ENCODE peak calls at places on chromosomes 13 and 19, in six cellular contexts. U, O, Z, Q, F and E are unnamed samples.

GRCh38 chr19:19384486-19384885 is 21.0 kb upstream of the GATAD2A start:
- DNase-seq in U (no peak), O (no peak), Z (no peak), Q (no peak), F (no peak), E (no peak)

GRCh38 chr13:44385401-44385800 is 11.8 kb downstream of the SERP2 start:
- DNase-seq in U (no peak), O (no peak), Z (no peak), Q (no peak), F (no peak), E (no peak)

GRCh38 chr19:13953021-13953531 is 767 bp downstream of the DCAF15 start:
- DNase-seq in U (peak; percentile 55), O (no peak), Z (no peak), Q (peak; percentile 35), F (no peak), E (peak; percentile 58)

GRCh38 chr13:110206170-110206569 is 100.8 kb downstream of the COL4A1 start:
- DNase-seq in U (no peak), O (no peak), Z (no peak), Q (no peak), F (no peak), E (no peak)

GRCh38 chr13:48000559-48001126 is 430 bp downstream of the SUCLA2 start:
- DNase-seq in U (no peak), O (no peak), Z (no peak), Q (peak; percentile 5), F (no peak), E (no peak)

GRCh38 chr13:102317593-102317992 is 84.3 kb downstream of the FGF14 start:
- DNase-seq in U (peak; percentile 88), O (no peak), Z (peak; percentile 92), Q (no peak), F (peak; percentile 87), E (peak; percentile 9)

GRCh38 chr19:6034512-6034911 is 56.6 kb upstream of the RANBP3 start:
- DNase-seq in U (peak; percentile 4), O (no peak), Z (no peak), Q (no peak), F (no peak), E (no peak)

GRCh38 chr19:1295169-1296012 is 9.7 kb downstream of the EFNA2 start:
- DNase-seq in U (no peak), O (no peak), Z (no peak), Q (no peak), F (no peak), E (no peak)

GRCh38 chr19:29004796-29005195 is 208.2 kb downstream of the UQCRFS1 start:
- DNase-seq in U (no peak), O (no peak), Z (no peak), Q (no peak), F (no peak), E (no peak)

GRCh38 chr13:41465215-41465907 is 8.0 kb downstream of the RGCC start:
- DNase-seq in U (peak; percentile 63), O (no peak), Z (no peak), Q (no peak), F (peak; percentile 58), E (peak; percentile 57)

GRCh38 chr13:51009597-51009996 is 100.0 kb downstream of the RNASEH2B start:
- DNase-seq in U (no peak), O (no peak), Z (no peak), Q (no peak), F (no peak), E (no peak)

GRCh38 chr19:4052114-4052992 is 14.3 kb downstream of the ZBTB7A start:
- DNase-seq in U (peak; percentile 67), O (no peak), Z (peak; percentile 52), Q (no peak), F (peak; percentile 66), E (no peak)

GRCh38 chr19:18385359-18385674 is 641 bp upstream of the GDF15 start:
- DNase-seq in U (no peak), O (no peak), Z (no peak), Q (no peak), F (no peak), E (no peak)

GRCh38 chr13:41065098-41065497 is 3.8 kb downstream of the WBP4 start:
- DNase-seq in U (no peak), O (no peak), Z (no peak), Q (no peak), F (no peak), E (no peak)

GRCh38 chr13:20716951-20717350 is 13.5 kb downstream of the IL17D start:
- DNase-seq in U (no peak), O (no peak), Z (no peak), Q (no peak), F (peak; percentile 53), E (no peak)

GRCh38 chr19:46081928-46082727 is 41.3 kb upstream of the IGFL4 start:
- DNase-seq in U (no peak), O (no peak), Z (peak; percentile 30), Q (peak; percentile 70), F (no peak), E (peak; percentile 25)

GRCh38 chr19:17562097-17562496 is 6.6 kb downstream of the COLGALT1 start:
- DNase-seq in U (no peak), O (no peak), Z (no peak), Q (no peak), F (no peak), E (no peak)

GRCh38 chr13:93534181-93534700 is 307.6 kb downstream of the GPC6 start:
- DNase-seq in U (no peak), O (no peak), Z (no peak), Q (no peak), F (no peak), E (no peak)

GRCh38 chr19:39032164-39032918 is at the start of gene FBXO27:
- DNase-seq in U (peak; percentile 57), O (no peak), Z (peak; percentile 20), Q (no peak), F (peak; percentile 22), E (no peak)

GRCh38 chr13:112767506-112768471 is 78.0 kb downstream of the ATP11A start:
- DNase-seq in U (peak; percentile 74), O (no peak), Z (no peak), Q (no peak), F (peak; percentile 54), E (no peak)

GRCh38 chr19:2469102-2469914 is 6.6 kb upstream of the GADD45B start:
- DNase-seq in U (no peak), O (no peak), Z (no peak), Q (no peak), F (peak; percentile 60), E (peak; percentile 86)

GRCh38 chr19:50490411-50490811 is 13.8 kb upstream of the GARIN5A start:
- DNase-seq in U (peak; percentile 21), O (no peak), Z (no peak), Q (no peak), F (no peak), E (no peak)

GRCh38 chr19:54155694-54156093 is 3.8 kb downstream of the LENG1 start:
- DNase-seq in U (no peak), O (no peak), Z (no peak), Q (no peak), F (no peak), E (no peak)

GRCh38 chr19:18479964-18480723 is 41.7 kb downstream of the ELL start:
- DNase-seq in U (peak; percentile 82), O (no peak), Z (peak; percentile 78), Q (no peak), F (peak; percentile 90), E (peak; percentile 54)

GRCh38 chr19:46211201-46211881 is 18.2 kb upstream of the IGFL1 start:
- DNase-seq in U (no peak), O (no peak), Z (no peak), Q (no peak), F (peak; percentile 32), E (no peak)

GRCh38 chr19:38262585-38263268 is 1.6 kb upstream of the SPINT2 start:
- DNase-seq in U (no peak), O (no peak), Z (no peak), Q (no peak), F (no peak), E (no peak)

GRCh38 chr13:108033800-108034707 is 181.3 kb downstream of the LIG4 start:
- DNase-seq in U (no peak), O (no peak), Z (no peak), Q (no peak), F (no peak), E (no peak)

GRCh38 chr13:98877936-98878335 is 99.9 kb downstream of the DOCK9 start:
- DNase-seq in U (no peak), O (no peak), Z (no peak), Q (no peak), F (no peak), E (no peak)

GRCh38 chr13:33402975-33403374 is 117.4 kb upstream of the STARD13 start:
- DNase-seq in U (no peak), O (no peak), Z (no peak), Q (no peak), F (no peak), E (no peak)

GRCh38 chr19:41564515-41565383 is 11.2 kb upstream of the CEACAM21 start:
- DNase-seq in U (no peak), O (no peak), Z (no peak), Q (no peak), F (no peak), E (no peak)

GRCh38 chr19:30340724-30341595 is 31.2 kb upstream of the ZNF536 start:
- DNase-seq in U (no peak), O (no peak), Z (no peak), Q (no peak), F (no peak), E (no peak)

GRCh38 chr19:35389192-35389861 is 18.5 kb downstream of the GPR42 start:
- DNase-seq in U (no peak), O (no peak), Z (no peak), Q (no peak), F (no peak), E (no peak)

GRCh38 chr19:16117594-16118033 is 5.9 kb downstream of the RAB8A start:
- DNase-seq in U (no peak), O (no peak), Z (no peak), Q (no peak), F (no peak), E (no peak)

GRCh38 chr19:17405250-17406038 is at the start of gene BST2:
- DNase-seq in U (peak; percentile 62), O (no peak), Z (peak; percentile 57), Q (no peak), F (peak; percentile 73), E (no peak)

GRCh38 chr13:40334616-40335015 is 331.8 kb downstream of the FOXO1 start:
- DNase-seq in U (no peak), O (no peak), Z (no peak), Q (no peak), F (no peak), E (no peak)

GRCh38 chr13:113202912-113203311 is 5.6 kb downstream of the PCID2 start:
- DNase-seq in U (no peak), O (no peak), Z (no peak), Q (no peak), F (no peak), E (no peak)

GRCh38 chr19:12985049-12985776 is 10.1 kb upstream of the NFIX start:
- DNase-seq in U (peak; percentile 73), O (no peak), Z (no peak), Q (no peak), F (peak; percentile 84), E (no peak)

GRCh38 chr13:54949735-54950134 is 1921.1 kb downstream of the OLFM4 start:
- DNase-seq in U (no peak), O (no peak), Z (no peak), Q (no peak), F (no peak), E (no peak)

GRCh38 chr19:50414850-50415660 is 3.7 kb upstream of the SPIB start:
- DNase-seq in U (peak; percentile 87), O (no peak), Z (peak; percentile 58), Q (peak; percentile 89), F (peak; percentile 81), E (peak; percentile 12)